ENCODE peak calls at places on chromosomes 3 and 15, in seven cellular contexts. O is NB4, J is A549, I is IMR-90, A is GM12891, E is esophagus squamous epithelium, L is heart left ventricle. K is an unnamed sample.

GRCh38 chr15:42491540-42492225 is 742 bp upstream of the ZNF106 start:
- DNase-seq in O (no peak), J (peak; percentile 25), I (peak; percentile 82), A (no peak), E (no peak), L (no peak), K (peak; percentile 74)

GRCh38 chr3:39181408-39182335 is 10.7 kb downstream of the XIRP1 start:
- DNase-seq in O (peak; percentile 18), J (no peak), I (no peak), A (no peak), E (no peak), L (no peak), K (peak; percentile 29)

GRCh38 chr15:52480990-52481389 is 47.7 kb downstream of the MYO5A start:
- DNase-seq in O (no peak), J (no peak), I (no peak), A (no peak), E (no peak), L (no peak), K (no peak)

GRCh38 chr3:30496496-30496966 is 109.9 kb upstream of the TGFBR2 start:
- DNase-seq in O (peak; percentile 14), J (no peak), I (peak; percentile 81), A (no peak), E (no peak), L (peak; percentile 32), K (no peak)

GRCh38 chr15:55835866-55836265 is 92.9 kb upstream of the PRTG start:
- DNase-seq in O (no peak), J (no peak), I (no peak), A (no peak), E (no peak), L (no peak), K (no peak)

GRCh38 chr3:38730281-38730680 is 80.8 kb upstream of the SCN5A start:
- DNase-seq in O (no peak), J (no peak), I (peak; percentile 91), A (no peak), E (no peak), L (no peak), K (no peak)

GRCh38 chr3:185537369-185537970 is 14.9 kb downstream of the LIPH start:
- DNase-seq in O (peak; percentile 98), J (peak; percentile 82), I (peak; percentile 80), A (peak; percentile 61), E (no peak), L (peak; percentile 56), K (no peak)

GRCh38 chr3:179432021-179432420 is 19.2 kb downstream of the GNB4 start:
- DNase-seq in O (peak; percentile 44), J (no peak), I (no peak), A (no peak), E (no peak), L (no peak), K (no peak)

GRCh38 chr3:190618349-190619030 is 104.6 kb downstream of the IL1RAP start:
- DNase-seq in O (peak; percentile 80), J (no peak), I (peak; percentile 11), A (no peak), E (no peak), L (no peak), K (peak; percentile 30)

GRCh38 chr3:120147072-120147871 is 53.0 kb upstream of the GSK3B start:
- DNase-seq in O (peak; percentile 39), J (no peak), I (no peak), A (no peak), E (no peak), L (no peak), K (no peak)

GRCh38 chr3:148175215-148175614 is 522.5 kb upstream of the AGTR1 start:
- DNase-seq in O (no peak), J (no peak), I (peak; percentile 12), A (no peak), E (no peak), L (no peak), K (no peak)

GRCh38 chr15:48861813-48862431 is 16.0 kb upstream of the EID1 start:
- DNase-seq in O (peak; percentile 79), J (peak; percentile 10), I (peak; percentile 82), A (peak; percentile 29), E (no peak), L (no peak), K (peak; percentile 79)

GRCh38 chr15:58212909-58213526 is 74.8 kb downstream of the AQP9 start:
- DNase-seq in O (peak; percentile 52), J (peak; percentile 69), I (peak; percentile 55), A (no peak), E (no peak), L (no peak), K (peak; percentile 27)

GRCh38 chr3:48564022-48564421 is 441 bp upstream of the UCN2 start:
- DNase-seq in O (peak; percentile 96), J (peak; percentile 56), I (peak; percentile 62), A (no peak), E (no peak), L (no peak), K (peak; percentile 14)

GRCh38 chr15:25783607-25784131 is 79.5 kb downstream of the ATP10A start:
- DNase-seq in O (peak; percentile 36), J (peak; percentile 25), I (peak; percentile 38), A (no peak), E (no peak), L (no peak), K (peak; percentile 33)

GRCh38 chr15:20271647-20272046 is 270.0 kb downstream of the GOLGA6L6 start:
- DNase-seq in O (no peak), J (no peak), I (no peak), A (no peak), E (no peak), L (no peak), K (no peak)

GRCh38 chr3:105277656-105278055 is 89.1 kb upstream of the ALCAM start:
- DNase-seq in O (no peak), J (no peak), I (peak; percentile 41), A (no peak), E (no peak), L (no peak), K (no peak)

GRCh38 chr3:125313060-125313635 is 62.0 kb downstream of the ZNF148 start:
- DNase-seq in O (peak; percentile 35), J (no peak), I (peak; percentile 79), A (no peak), E (no peak), L (no peak), K (no peak)

GRCh38 chr3:101010316-101010715 is 17.1 kb upstream of the ABI3BP start:
- DNase-seq in O (no peak), J (no peak), I (peak; percentile 60), A (no peak), E (no peak), L (no peak), K (no peak)

GRCh38 chr3:152100491-152101086 is 168.1 kb upstream of the MBNL1 start:
- DNase-seq in O (peak; percentile 82), J (no peak), I (no peak), A (no peak), E (no peak), L (no peak), K (peak; percentile 6)

GRCh38 chr3:170909129-170909903 is 879 bp upstream of the EIF5A2 start:
- DNase-seq in O (peak; percentile 63), J (peak; percentile 31), I (peak; percentile 97), A (no peak), E (no peak), L (no peak), K (peak; percentile 20)

GRCh38 chr15:55588070-55588817 is at the start of gene PYGO1:
- DNase-seq in O (peak; percentile 75), J (peak; percentile 69), I (peak; percentile 62), A (peak; percentile 59), E (no peak), L (peak; percentile 63), K (peak; percentile 82)

GRCh38 chr3:68428495-68428894 is 503.9 kb downstream of the TAFA4 start:
- DNase-seq in O (no peak), J (no peak), I (no peak), A (no peak), E (no peak), L (no peak), K (no peak)

GRCh38 chr3:1195922-1196321 is 103.1 kb downstream of the CNTN6 start:
- DNase-seq in O (no peak), J (no peak), I (peak; percentile 68), A (no peak), E (no peak), L (no peak), K (no peak)

GRCh38 chr3:13595485-13595884 is 46.6 kb downstream of the FBLN2 start:
- DNase-seq in O (no peak), J (no peak), I (no peak), A (no peak), E (no peak), L (no peak), K (no peak)

GRCh38 chr3:148202386-148202785 is 495.3 kb upstream of the AGTR1 start:
- DNase-seq in O (peak; percentile 39), J (no peak), I (no peak), A (no peak), E (no peak), L (no peak), K (no peak)

GRCh38 chr3:19216669-19217337 is 68.5 kb downstream of the KCNH8 start:
- DNase-seq in O (no peak), J (no peak), I (no peak), A (no peak), E (no peak), L (no peak), K (no peak)

DNA sequence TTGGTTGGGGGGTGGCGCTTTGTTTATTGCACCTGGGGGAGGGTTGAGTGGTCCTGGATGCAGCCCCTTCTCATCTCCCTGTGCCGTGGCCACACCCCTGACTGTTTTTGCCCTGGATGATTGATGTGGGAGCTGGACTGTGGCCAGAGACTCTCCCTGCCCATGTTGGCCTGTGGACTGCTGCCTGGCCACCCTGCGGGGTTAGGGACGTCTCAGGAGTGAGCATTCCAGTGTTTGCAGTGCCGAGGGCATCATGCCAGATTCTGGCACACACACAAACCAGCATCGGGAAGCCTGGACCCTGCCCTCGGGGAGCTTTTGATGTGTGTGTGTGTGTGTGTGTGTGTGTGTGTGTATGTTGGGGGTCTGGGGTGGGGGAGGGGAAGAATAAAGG is 15.8 kb downstream of the APBA2 start:
- DNase-seq in O (no peak), J (no peak), I (no peak), A (no peak), E (no peak), L (no peak), K (no peak)
- TF ChIP-seq POLR2A in O (no peak), J (no peak), I (no peak), A (no peak), E (no peak), L (no peak), K (no peak)

GRCh38 chr3:44761347-44762169 is at the start of the genes KIAA1143 and KIF15:
- DNase-seq in O (peak; percentile 97), J (peak; percentile 69), I (peak; percentile 95), A (peak; percentile 50), E (peak; percentile 77), L (peak; percentile 98), K (peak; percentile 98)
- TF ChIP-seq POLR2A in O (peak; percentile 74), J (peak; percentile 44), I (peak; percentile 73), A (peak; percentile 79), E (peak; percentile 33), L (peak; percentile 53), K (peak; percentile 95)

DNA sequence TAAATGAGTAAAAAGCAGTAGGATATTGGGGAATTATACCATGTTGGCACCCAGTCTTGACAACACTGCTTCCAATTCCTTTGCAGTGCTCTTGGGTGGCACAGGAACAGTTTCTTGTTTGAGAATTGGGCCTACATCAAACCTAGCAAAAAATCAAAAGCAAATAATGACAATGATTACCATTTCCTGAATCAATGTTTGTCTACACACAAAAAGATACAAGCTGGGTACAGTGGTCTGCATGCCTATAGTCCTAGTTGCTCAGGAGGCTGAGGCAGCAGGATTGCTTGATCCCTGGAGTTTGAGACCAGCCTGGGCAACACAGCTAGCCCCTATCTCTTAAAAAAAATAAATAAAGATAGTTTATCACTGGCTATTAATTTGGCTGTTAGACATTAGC is 8.0 kb downstream of the MTFMT start:
- DNase-seq in O (no peak), J (no peak), I (no peak), A (no peak), E (no peak), L (no peak), K (no peak)
- TF ChIP-seq POLR2A in O (no peak), J (no peak), I (no peak), A (no peak), E (no peak), L (no peak), K (no peak)

GRCh38 chr3:122513386-122514122 is 1.2 kb downstream of the KPNA1 start:
- DNase-seq in O (no peak), J (no peak), I (peak; percentile 74), A (no peak), E (no peak), L (no peak), K (peak; percentile 66)
- TF ChIP-seq POLR2A in O (no peak), J (no peak), I (no peak), A (peak; percentile 27), E (no peak), L (no peak), K (no peak)